ENCODE peak calls at places on chromosome 10, in ten cellular contexts. One of them, this sample, is unnamed.

GRCh38 chr10:133335238-133336122 is 1.2 kb downstream of the CALY start:
- DNase-seq in IMR-90: peak
- DNase-seq in mammary epithelial cell: no peak
- DNase-seq in cardiac fibroblast: peak
- DNase-seq in prostate gland: no peak
- DNase-seq in tibial artery: no peak
- DNase-seq in OCI-LY7: no peak
- DNase-seq in adrenal gland: peak
- DNase-seq in WERI-Rb-1: peak
- DNase-seq in NB4: no peak
- DNase-seq in this sample: peak

GRCh38 chr10:58373446-58373834 is 11.8 kb upstream of the TFAM start:
- DNase-seq in IMR-90: no peak
- DNase-seq in mammary epithelial cell: peak
- DNase-seq in cardiac fibroblast: peak
- DNase-seq in prostate gland: no peak
- DNase-seq in tibial artery: no peak
- DNase-seq in OCI-LY7: no peak
- DNase-seq in adrenal gland: no peak
- DNase-seq in WERI-Rb-1: no peak
- DNase-seq in NB4: no peak
- DNase-seq in this sample: no peak

GRCh38 chr10:71900441-71901180 is 49.6 kb upstream of the PSAP start:
- DNase-seq in IMR-90: no peak
- DNase-seq in mammary epithelial cell: no peak
- DNase-seq in cardiac fibroblast: no peak
- DNase-seq in prostate gland: no peak
- DNase-seq in tibial artery: no peak
- DNase-seq in OCI-LY7: no peak
- DNase-seq in adrenal gland: peak
- DNase-seq in WERI-Rb-1: no peak
- DNase-seq in NB4: no peak
- DNase-seq in this sample: no peak

GRCh38 chr10:75247797-75248196 is 12.0 kb upstream of the COMTD1 start:
- DNase-seq in IMR-90: no peak
- DNase-seq in mammary epithelial cell: no peak
- DNase-seq in cardiac fibroblast: no peak
- DNase-seq in prostate gland: no peak
- DNase-seq in tibial artery: no peak
- DNase-seq in OCI-LY7: no peak
- DNase-seq in adrenal gland: no peak
- DNase-seq in WERI-Rb-1: no peak
- DNase-seq in NB4: no peak
- DNase-seq in this sample: no peak

GRCh38 chr10:25695586-25695985 is 238.4 kb upstream of the MYO3A start:
- DNase-seq in IMR-90: no peak
- DNase-seq in mammary epithelial cell: no peak
- DNase-seq in cardiac fibroblast: no peak
- DNase-seq in prostate gland: no peak
- DNase-seq in tibial artery: no peak
- DNase-seq in OCI-LY7: no peak
- DNase-seq in adrenal gland: no peak
- DNase-seq in WERI-Rb-1: no peak
- DNase-seq in NB4: no peak
- DNase-seq in this sample: no peak

GRCh38 chr10:120556164-120556532 is 99.1 kb downstream of the PLPP4 start:
- DNase-seq in IMR-90: no peak
- DNase-seq in mammary epithelial cell: no peak
- DNase-seq in cardiac fibroblast: no peak
- DNase-seq in prostate gland: no peak
- DNase-seq in tibial artery: no peak
- DNase-seq in OCI-LY7: no peak
- DNase-seq in adrenal gland: no peak
- DNase-seq in WERI-Rb-1: no peak
- DNase-seq in NB4: no peak
- DNase-seq in this sample: no peak

GRCh38 chr10:61024801-61025201 is 80.8 kb upstream of the RHOBTB1 start:
- DNase-seq in IMR-90: peak
- DNase-seq in mammary epithelial cell: no peak
- DNase-seq in cardiac fibroblast: peak
- DNase-seq in prostate gland: no peak
- DNase-seq in tibial artery: no peak
- DNase-seq in OCI-LY7: peak
- DNase-seq in adrenal gland: peak
- DNase-seq in WERI-Rb-1: peak
- DNase-seq in NB4: no peak
- DNase-seq in this sample: no peak

GRCh38 chr10:14578060-14578952 is 196.4 kb downstream of the FAM107B start:
- DNase-seq in IMR-90: peak
- DNase-seq in mammary epithelial cell: no peak
- DNase-seq in cardiac fibroblast: peak
- DNase-seq in prostate gland: no peak
- DNase-seq in tibial artery: peak
- DNase-seq in OCI-LY7: no peak
- DNase-seq in adrenal gland: peak
- DNase-seq in WERI-Rb-1: no peak
- DNase-seq in NB4: peak
- DNase-seq in this sample: no peak

GRCh38 chr10:84333864-84334451 is 5.6 kb downstream of the CCSER2 start:
- DNase-seq in IMR-90: peak
- DNase-seq in mammary epithelial cell: peak
- DNase-seq in cardiac fibroblast: peak
- DNase-seq in prostate gland: no peak
- DNase-seq in tibial artery: no peak
- DNase-seq in OCI-LY7: peak
- DNase-seq in adrenal gland: no peak
- DNase-seq in WERI-Rb-1: no peak
- DNase-seq in NB4: peak
- DNase-seq in this sample: peak

GRCh38 chr10:2079603-2080078 is 342.3 kb upstream of the ADARB2 start:
- DNase-seq in IMR-90: no peak
- DNase-seq in mammary epithelial cell: no peak
- DNase-seq in cardiac fibroblast: no peak
- DNase-seq in prostate gland: no peak
- DNase-seq in tibial artery: no peak
- DNase-seq in OCI-LY7: no peak
- DNase-seq in adrenal gland: no peak
- DNase-seq in WERI-Rb-1: no peak
- DNase-seq in NB4: no peak
- DNase-seq in this sample: no peak

DNA sequence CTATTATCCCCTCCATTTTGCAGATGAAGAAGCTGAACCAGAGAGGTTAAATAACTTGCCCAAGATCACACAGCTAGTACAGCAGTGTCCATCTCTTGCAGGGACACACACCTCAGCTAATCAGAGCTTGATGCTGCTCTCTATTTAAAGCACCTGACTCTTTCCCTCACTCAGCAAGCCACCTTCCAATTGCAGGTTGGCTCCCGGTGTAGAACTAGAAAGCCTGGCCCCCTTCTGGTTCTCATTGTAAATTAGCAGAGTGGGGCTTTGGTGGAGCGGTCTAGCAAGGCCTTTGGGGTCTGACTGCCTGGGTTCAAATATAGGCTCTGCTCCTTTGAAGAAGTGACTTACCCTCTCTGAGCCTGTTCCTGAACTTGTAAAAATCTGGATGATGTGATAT is 176.4 kb downstream of the NEURL1 start:
- DNase-seq in IMR-90: no peak
- DNase-seq in mammary epithelial cell: no peak
- DNase-seq in cardiac fibroblast: no peak
- DNase-seq in prostate gland: no peak
- DNase-seq in tibial artery: no peak
- DNase-seq in OCI-LY7: no peak
- DNase-seq in adrenal gland: no peak
- DNase-seq in WERI-Rb-1: no peak
- DNase-seq in NB4: no peak
- DNase-seq in this sample: no peak
- TF ChIP-seq CTCF in IMR-90: no peak
- TF ChIP-seq CTCF in mammary epithelial cell: no peak
- TF ChIP-seq CTCF in cardiac fibroblast: no peak
- TF ChIP-seq CTCF in prostate gland: no peak
- TF ChIP-seq CTCF in tibial artery: no peak
- TF ChIP-seq CTCF in OCI-LY7: no peak
- TF ChIP-seq CTCF in adrenal gland: no peak
- TF ChIP-seq CTCF in WERI-Rb-1: no peak
- TF ChIP-seq CTCF in NB4: no peak
- TF ChIP-seq CTCF in this sample: no peak

GRCh38 chr10:127576751-127577161 is 27.6 kb downstream of the NPS start:
- DNase-seq in IMR-90: no peak
- DNase-seq in mammary epithelial cell: no peak
- DNase-seq in cardiac fibroblast: no peak
- DNase-seq in prostate gland: no peak
- DNase-seq in tibial artery: no peak
- DNase-seq in OCI-LY7: no peak
- DNase-seq in adrenal gland: no peak
- DNase-seq in WERI-Rb-1: peak
- DNase-seq in NB4: no peak
- DNase-seq in this sample: no peak

GRCh38 chr10:127578628-127579305 is 29.7 kb downstream of the NPS start:
- DNase-seq in IMR-90: no peak
- DNase-seq in mammary epithelial cell: no peak
- DNase-seq in cardiac fibroblast: no peak
- DNase-seq in prostate gland: no peak
- DNase-seq in tibial artery: no peak
- DNase-seq in OCI-LY7: no peak
- DNase-seq in adrenal gland: no peak
- DNase-seq in WERI-Rb-1: no peak
- DNase-seq in NB4: no peak
- DNase-seq in this sample: no peak

GRCh38 chr10:127577878-127578627 is 28.9 kb downstream of the NPS start:
- DNase-seq in IMR-90: no peak
- DNase-seq in mammary epithelial cell: no peak
- DNase-seq in cardiac fibroblast: no peak
- DNase-seq in prostate gland: no peak
- DNase-seq in tibial artery: no peak
- DNase-seq in OCI-LY7: no peak
- DNase-seq in adrenal gland: no peak
- DNase-seq in WERI-Rb-1: no peak
- DNase-seq in NB4: no peak
- DNase-seq in this sample: no peak

GRCh38 chr10:127576011-127576410 is 26.9 kb downstream of the NPS start:
- DNase-seq in IMR-90: no peak
- DNase-seq in mammary epithelial cell: no peak
- DNase-seq in cardiac fibroblast: no peak
- DNase-seq in prostate gland: no peak
- DNase-seq in tibial artery: no peak
- DNase-seq in OCI-LY7: no peak
- DNase-seq in adrenal gland: no peak
- DNase-seq in WERI-Rb-1: peak
- DNase-seq in NB4: no peak
- DNase-seq in this sample: no peak

DNA sequence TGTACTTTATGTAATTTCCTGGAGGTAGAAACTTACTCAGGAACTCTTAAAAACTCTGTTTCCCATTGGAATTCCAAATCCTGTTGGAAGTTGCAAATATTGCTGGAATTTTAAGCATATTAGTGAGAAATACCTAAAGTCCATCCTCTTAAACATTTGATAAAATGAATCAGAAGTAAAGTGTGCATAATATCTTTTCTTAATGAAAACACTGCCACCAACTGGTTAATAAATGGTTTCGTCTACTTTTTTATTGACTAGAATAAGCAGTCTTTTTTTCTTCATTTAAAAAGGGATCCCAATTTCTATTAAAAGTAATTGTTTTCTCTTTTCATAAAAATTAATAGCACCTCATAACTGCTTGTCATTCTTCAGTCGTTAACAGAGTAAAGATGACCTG is 28.3 kb downstream of the NPS start:
- DNase-seq in IMR-90: peak
- DNase-seq in mammary epithelial cell: no peak
- DNase-seq in cardiac fibroblast: peak
- DNase-seq in prostate gland: no peak
- DNase-seq in tibial artery: no peak
- DNase-seq in OCI-LY7: no peak
- DNase-seq in adrenal gland: no peak
- DNase-seq in WERI-Rb-1: no peak
- DNase-seq in NB4: peak
- DNase-seq in this sample: no peak
- TF ChIP-seq CTCF in IMR-90: peak
- TF ChIP-seq CTCF in mammary epithelial cell: peak
- TF ChIP-seq CTCF in cardiac fibroblast: no peak
- TF ChIP-seq CTCF in prostate gland: no peak
- TF ChIP-seq CTCF in tibial artery: no peak
- TF ChIP-seq CTCF in OCI-LY7: peak
- TF ChIP-seq CTCF in adrenal gland: peak
- TF ChIP-seq CTCF in WERI-Rb-1: no peak
- TF ChIP-seq CTCF in NB4: no peak
- TF ChIP-seq CTCF in this sample: no peak

GRCh38 chr10:79267449-79267848 is 79.8 kb upstream of the PPIF start:
- DNase-seq in IMR-90: no peak
- DNase-seq in mammary epithelial cell: no peak
- DNase-seq in cardiac fibroblast: no peak
- DNase-seq in prostate gland: no peak
- DNase-seq in tibial artery: no peak
- DNase-seq in OCI-LY7: no peak
- DNase-seq in adrenal gland: no peak
- DNase-seq in WERI-Rb-1: no peak
- DNase-seq in NB4: peak
- DNase-seq in this sample: no peak
- TF ChIP-seq CTCF in IMR-90: no peak
- TF ChIP-seq CTCF in mammary epithelial cell: no peak
- TF ChIP-seq CTCF in cardiac fibroblast: no peak
- TF ChIP-seq CTCF in prostate gland: no peak
- TF ChIP-seq CTCF in tibial artery: no peak
- TF ChIP-seq CTCF in OCI-LY7: peak
- TF ChIP-seq CTCF in adrenal gland: no peak
- TF ChIP-seq CTCF in WERI-Rb-1: peak
- TF ChIP-seq CTCF in NB4: no peak
- TF ChIP-seq CTCF in this sample: no peak

GRCh38 chr10:20853276-20853675 is 43.8 kb downstream of the NEBL start:
- DNase-seq in IMR-90: no peak
- DNase-seq in mammary epithelial cell: no peak
- DNase-seq in cardiac fibroblast: no peak
- DNase-seq in prostate gland: no peak
- DNase-seq in tibial artery: no peak
- DNase-seq in OCI-LY7: no peak
- DNase-seq in adrenal gland: no peak
- DNase-seq in WERI-Rb-1: no peak
- DNase-seq in NB4: no peak
- DNase-seq in this sample: no peak

GRCh38 chr10:20852303-20852702 is 44.8 kb downstream of the NEBL start:
- DNase-seq in IMR-90: no peak
- DNase-seq in mammary epithelial cell: no peak
- DNase-seq in cardiac fibroblast: no peak
- DNase-seq in prostate gland: no peak
- DNase-seq in tibial artery: no peak
- DNase-seq in OCI-LY7: no peak
- DNase-seq in adrenal gland: no peak
- DNase-seq in WERI-Rb-1: no peak
- DNase-seq in NB4: no peak
- DNase-seq in this sample: no peak

GRCh38 chr10:20858292-20859124 is 38.6 kb downstream of the NEBL start:
- DNase-seq in IMR-90: peak
- DNase-seq in mammary epithelial cell: peak
- DNase-seq in cardiac fibroblast: peak
- DNase-seq in prostate gland: no peak
- DNase-seq in tibial artery: no peak
- DNase-seq in OCI-LY7: peak
- DNase-seq in adrenal gland: no peak
- DNase-seq in WERI-Rb-1: no peak
- DNase-seq in NB4: peak
- DNase-seq in this sample: no peak

GRCh38 chr10:20856484-20856883 is 40.6 kb downstream of the NEBL start:
- DNase-seq in IMR-90: no peak
- DNase-seq in mammary epithelial cell: no peak
- DNase-seq in cardiac fibroblast: no peak
- DNase-seq in prostate gland: no peak
- DNase-seq in tibial artery: no peak
- DNase-seq in OCI-LY7: no peak
- DNase-seq in adrenal gland: no peak
- DNase-seq in WERI-Rb-1: no peak
- DNase-seq in NB4: no peak
- DNase-seq in this sample: no peak

GRCh38 chr10:20855398-20856038 is 41.6 kb downstream of the NEBL start:
- DNase-seq in IMR-90: peak
- DNase-seq in mammary epithelial cell: no peak
- DNase-seq in cardiac fibroblast: peak
- DNase-seq in prostate gland: no peak
- DNase-seq in tibial artery: no peak
- DNase-seq in OCI-LY7: peak
- DNase-seq in adrenal gland: no peak
- DNase-seq in WERI-Rb-1: no peak
- DNase-seq in NB4: peak
- DNase-seq in this sample: no peak
- TF ChIP-seq CTCF in IMR-90: peak
- TF ChIP-seq CTCF in mammary epithelial cell: peak
- TF ChIP-seq CTCF in cardiac fibroblast: peak
- TF ChIP-seq CTCF in prostate gland: no peak
- TF ChIP-seq CTCF in tibial artery: peak
- TF ChIP-seq CTCF in OCI-LY7: peak
- TF ChIP-seq CTCF in adrenal gland: peak
- TF ChIP-seq CTCF in WERI-Rb-1: no peak
- TF ChIP-seq CTCF in NB4: no peak
- TF ChIP-seq CTCF in this sample: peak

This sample was measured in GM10248.